ENCODE peak calls at places on chromosome 1, in seven cellular contexts. One of them, this sample, is unnamed.

GRCh38 chr1:166975361-166976129 is at the start of gene ILDR2:
- DNase-seq in CD8-positive, alpha-beta memory T cell: peak
- DNase-seq in Panc1: no peak
- DNase-seq in body of pancreas: peak
- DNase-seq in caudate nucleus: no peak
- DNase-seq in heart right ventricle: peak
- DNase-seq in A673: peak
- DNase-seq in this sample: no peak

GRCh38 chr1:35707253-35708178 is 11.2 kb downstream of the C1orf216 start:
- DNase-seq in CD8-positive, alpha-beta memory T cell: peak
- DNase-seq in Panc1: no peak
- DNase-seq in body of pancreas: peak
- DNase-seq in caudate nucleus: no peak
- DNase-seq in heart right ventricle: no peak
- DNase-seq in A673: peak
- DNase-seq in this sample: no peak

GRCh38 chr1:101312192-101312591 is 75.4 kb downstream of the S1PR1 start:
- DNase-seq in CD8-positive, alpha-beta memory T cell: no peak
- DNase-seq in Panc1: no peak
- DNase-seq in body of pancreas: no peak
- DNase-seq in caudate nucleus: no peak
- DNase-seq in heart right ventricle: no peak
- DNase-seq in A673: no peak
- DNase-seq in this sample: no peak

GRCh38 chr1:219660666-219661463 is 48.0 kb upstream of the ZC3H11B start:
- DNase-seq in CD8-positive, alpha-beta memory T cell: no peak
- DNase-seq in Panc1: peak
- DNase-seq in body of pancreas: peak
- DNase-seq in caudate nucleus: peak
- DNase-seq in heart right ventricle: peak
- DNase-seq in A673: peak
- DNase-seq in this sample: peak

GRCh38 chr1:42122408-42122807 is 30.8 kb upstream of the GUCA2B start:
- DNase-seq in CD8-positive, alpha-beta memory T cell: no peak
- DNase-seq in Panc1: no peak
- DNase-seq in body of pancreas: no peak
- DNase-seq in caudate nucleus: no peak
- DNase-seq in heart right ventricle: no peak
- DNase-seq in A673: no peak
- DNase-seq in this sample: no peak

GRCh38 chr1:211332036-211332616 is 5.5 kb downstream of the TRAF5 start:
- DNase-seq in CD8-positive, alpha-beta memory T cell: no peak
- DNase-seq in Panc1: no peak
- DNase-seq in body of pancreas: no peak
- DNase-seq in caudate nucleus: no peak
- DNase-seq in heart right ventricle: no peak
- DNase-seq in A673: no peak
- DNase-seq in this sample: no peak

GRCh38 chr1:65948609-65949229 is 156.0 kb downstream of the PDE4B start:
- DNase-seq in CD8-positive, alpha-beta memory T cell: no peak
- DNase-seq in Panc1: no peak
- DNase-seq in body of pancreas: no peak
- DNase-seq in caudate nucleus: no peak
- DNase-seq in heart right ventricle: no peak
- DNase-seq in A673: peak
- DNase-seq in this sample: no peak

GRCh38 chr1:173768827-173769226 is 54.0 kb downstream of the KLHL20 start:
- DNase-seq in CD8-positive, alpha-beta memory T cell: no peak
- DNase-seq in Panc1: no peak
- DNase-seq in body of pancreas: no peak
- DNase-seq in caudate nucleus: no peak
- DNase-seq in heart right ventricle: no peak
- DNase-seq in A673: no peak
- DNase-seq in this sample: no peak

GRCh38 chr1:51671527-51672325 is 54.8 kb downstream of the OSBPL9 start:
- DNase-seq in CD8-positive, alpha-beta memory T cell: no peak
- DNase-seq in Panc1: no peak
- DNase-seq in body of pancreas: no peak
- DNase-seq in caudate nucleus: no peak
- DNase-seq in heart right ventricle: no peak
- DNase-seq in A673: no peak
- DNase-seq in this sample: no peak

GRCh38 chr1:203590559-203590958 is 36.1 kb upstream of the ATP2B4 start:
- DNase-seq in CD8-positive, alpha-beta memory T cell: no peak
- DNase-seq in Panc1: no peak
- DNase-seq in body of pancreas: no peak
- DNase-seq in caudate nucleus: no peak
- DNase-seq in heart right ventricle: no peak
- DNase-seq in A673: no peak
- DNase-seq in this sample: no peak

GRCh38 chr1:12124693-12125421 is 41.9 kb upstream of the TNFRSF1B start:
- DNase-seq in CD8-positive, alpha-beta memory T cell: peak
- DNase-seq in Panc1: peak
- DNase-seq in body of pancreas: peak
- DNase-seq in caudate nucleus: no peak
- DNase-seq in heart right ventricle: peak
- DNase-seq in A673: peak
- DNase-seq in this sample: no peak

GRCh38 chr1:45945426-45945825 is 142.0 kb downstream of the MAST2 start:
- DNase-seq in CD8-positive, alpha-beta memory T cell: no peak
- DNase-seq in Panc1: no peak
- DNase-seq in body of pancreas: peak
- DNase-seq in caudate nucleus: no peak
- DNase-seq in heart right ventricle: no peak
- DNase-seq in A673: peak
- DNase-seq in this sample: no peak

GRCh38 chr1:62875676-62876075 is 91.7 kb downstream of the ATG4C start:
- DNase-seq in CD8-positive, alpha-beta memory T cell: no peak
- DNase-seq in Panc1: no peak
- DNase-seq in body of pancreas: no peak
- DNase-seq in caudate nucleus: no peak
- DNase-seq in heart right ventricle: no peak
- DNase-seq in A673: peak
- DNase-seq in this sample: no peak

GRCh38 chr1:164719676-164720075 is 160.7 kb downstream of the PBX1 start:
- DNase-seq in CD8-positive, alpha-beta memory T cell: no peak
- DNase-seq in Panc1: no peak
- DNase-seq in body of pancreas: peak
- DNase-seq in caudate nucleus: no peak
- DNase-seq in heart right ventricle: no peak
- DNase-seq in A673: no peak
- DNase-seq in this sample: no peak

GRCh38 chr1:164720329-164721036 is 161.5 kb downstream of the PBX1 start:
- DNase-seq in CD8-positive, alpha-beta memory T cell: no peak
- DNase-seq in Panc1: no peak
- DNase-seq in body of pancreas: no peak
- DNase-seq in caudate nucleus: no peak
- DNase-seq in heart right ventricle: no peak
- DNase-seq in A673: no peak
- DNase-seq in this sample: no peak

GRCh38 chr1:164723296-164723731 is 164.3 kb downstream of the PBX1 start:
- DNase-seq in CD8-positive, alpha-beta memory T cell: no peak
- DNase-seq in Panc1: no peak
- DNase-seq in body of pancreas: peak
- DNase-seq in caudate nucleus: no peak
- DNase-seq in heart right ventricle: no peak
- DNase-seq in A673: no peak
- DNase-seq in this sample: no peak

GRCh38 chr1:164718821-164719220 is 159.8 kb downstream of the PBX1 start:
- DNase-seq in CD8-positive, alpha-beta memory T cell: no peak
- DNase-seq in Panc1: no peak
- DNase-seq in body of pancreas: no peak
- DNase-seq in caudate nucleus: no peak
- DNase-seq in heart right ventricle: no peak
- DNase-seq in A673: no peak
- DNase-seq in this sample: no peak

DNA sequence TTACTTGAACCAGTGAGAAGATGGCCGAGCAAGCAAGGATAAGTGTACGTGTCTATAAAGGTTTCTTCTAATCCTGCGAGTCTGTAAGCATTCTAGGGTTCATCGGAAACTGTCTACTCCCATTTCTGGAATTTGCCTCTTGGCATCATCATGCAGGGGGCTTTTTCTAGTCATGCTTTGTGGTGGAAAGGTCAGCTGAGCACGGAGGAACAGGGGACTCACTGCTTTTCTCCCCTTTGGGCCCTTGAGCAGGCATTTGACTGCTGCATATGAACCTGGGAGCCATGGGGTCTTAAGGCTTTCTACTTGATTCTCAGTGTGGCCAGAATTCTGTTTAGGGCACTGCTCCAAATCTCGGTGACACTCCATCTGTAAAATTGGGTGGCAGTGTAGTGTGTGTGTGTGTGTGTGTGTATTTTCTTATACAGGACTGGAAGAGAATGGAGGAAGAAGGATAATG is 162.1 kb downstream of the PBX1 start:
- DNase-seq in CD8-positive, alpha-beta memory T cell: no peak
- DNase-seq in Panc1: no peak
- DNase-seq in body of pancreas: no peak
- DNase-seq in caudate nucleus: no peak
- DNase-seq in heart right ventricle: no peak
- DNase-seq in A673: no peak
- DNase-seq in this sample: no peak
- H3K27ac ChIP-seq in CD8-positive, alpha-beta memory T cell: no peak
- H3K27ac ChIP-seq in Panc1: no peak
- H3K27ac ChIP-seq in body of pancreas: peak
- H3K27ac ChIP-seq in caudate nucleus: no peak
- H3K27ac ChIP-seq in heart right ventricle: no peak
- H3K27ac ChIP-seq in A673: no peak
- H3K27ac ChIP-seq in this sample: no peak

GRCh38 chr1:230807551-230808267 is 60.5 kb downstream of the CAPN9 start:
- DNase-seq in CD8-positive, alpha-beta memory T cell: no peak
- DNase-seq in Panc1: no peak
- DNase-seq in body of pancreas: no peak
- DNase-seq in caudate nucleus: no peak
- DNase-seq in heart right ventricle: no peak
- DNase-seq in A673: no peak
- DNase-seq in this sample: no peak
- H3K27ac ChIP-seq in CD8-positive, alpha-beta memory T cell: no peak
- H3K27ac ChIP-seq in Panc1: no peak
- H3K27ac ChIP-seq in body of pancreas: peak
- H3K27ac ChIP-seq in caudate nucleus: peak
- H3K27ac ChIP-seq in heart right ventricle: peak
- H3K27ac ChIP-seq in A673: no peak
- H3K27ac ChIP-seq in this sample: peak

GRCh38 chr1:183443025-183443424 is 24.8 kb upstream of the NMNAT2 start:
- DNase-seq in CD8-positive, alpha-beta memory T cell: no peak
- DNase-seq in Panc1: no peak
- DNase-seq in body of pancreas: no peak
- DNase-seq in caudate nucleus: no peak
- DNase-seq in heart right ventricle: no peak
- DNase-seq in A673: no peak
- DNase-seq in this sample: no peak
- H3K27ac ChIP-seq in CD8-positive, alpha-beta memory T cell: no peak
- H3K27ac ChIP-seq in Panc1: no peak
- H3K27ac ChIP-seq in body of pancreas: no peak
- H3K27ac ChIP-seq in caudate nucleus: no peak
- H3K27ac ChIP-seq in heart right ventricle: no peak
- H3K27ac ChIP-seq in A673: no peak
- H3K27ac ChIP-seq in this sample: no peak

GRCh38 chr1:9294440-9294773 is 1.7 kb downstream of the SPSB1 start:
- DNase-seq in CD8-positive, alpha-beta memory T cell: no peak
- DNase-seq in Panc1: no peak
- DNase-seq in body of pancreas: peak
- DNase-seq in caudate nucleus: no peak
- DNase-seq in heart right ventricle: peak
- DNase-seq in A673: peak
- DNase-seq in this sample: no peak

GRCh38 chr1:9297831-9298230 is 5.1 kb downstream of the SPSB1 start:
- DNase-seq in CD8-positive, alpha-beta memory T cell: no peak
- DNase-seq in Panc1: no peak
- DNase-seq in body of pancreas: no peak
- DNase-seq in caudate nucleus: no peak
- DNase-seq in heart right ventricle: no peak
- DNase-seq in A673: no peak
- DNase-seq in this sample: no peak

GRCh38 chr1:9296850-9297249 is 4.2 kb downstream of the SPSB1 start:
- DNase-seq in CD8-positive, alpha-beta memory T cell: no peak
- DNase-seq in Panc1: no peak
- DNase-seq in body of pancreas: no peak
- DNase-seq in caudate nucleus: no peak
- DNase-seq in heart right ventricle: no peak
- DNase-seq in A673: no peak
- DNase-seq in this sample: no peak

GRCh38 chr1:9294910-9295636 is 2.4 kb downstream of the SPSB1 start:
- DNase-seq in CD8-positive, alpha-beta memory T cell: no peak
- DNase-seq in Panc1: no peak
- DNase-seq in body of pancreas: no peak
- DNase-seq in caudate nucleus: no peak
- DNase-seq in heart right ventricle: peak
- DNase-seq in A673: peak
- DNase-seq in this sample: no peak

DNA sequence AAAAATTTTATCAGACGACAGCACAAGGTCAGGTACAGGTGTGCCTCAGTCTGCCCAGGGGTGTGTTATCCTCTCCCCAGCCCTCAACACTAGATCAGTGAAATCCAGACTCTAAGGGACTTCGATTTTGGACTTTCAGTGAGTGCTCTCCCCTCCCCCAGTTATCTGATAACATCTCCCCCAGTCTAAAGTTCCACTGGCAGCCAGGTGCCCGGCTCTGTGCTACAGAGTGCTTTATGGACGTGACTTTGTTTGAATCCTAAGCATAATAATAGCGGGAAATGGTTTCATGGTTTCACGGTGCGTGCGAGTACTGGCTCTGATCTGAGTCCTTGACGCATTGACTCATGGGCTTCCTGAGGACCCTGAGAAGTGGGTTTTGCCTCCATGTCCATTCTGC is 3.2 kb downstream of the SPSB1 start:
- DNase-seq in CD8-positive, alpha-beta memory T cell: no peak
- DNase-seq in Panc1: no peak
- DNase-seq in body of pancreas: no peak
- DNase-seq in caudate nucleus: no peak
- DNase-seq in heart right ventricle: no peak
- DNase-seq in A673: no peak
- DNase-seq in this sample: no peak
- H3K27ac ChIP-seq in CD8-positive, alpha-beta memory T cell: no peak
- H3K27ac ChIP-seq in Panc1: peak
- H3K27ac ChIP-seq in body of pancreas: no peak
- H3K27ac ChIP-seq in caudate nucleus: no peak
- H3K27ac ChIP-seq in heart right ventricle: no peak
- H3K27ac ChIP-seq in A673: no peak
- H3K27ac ChIP-seq in this sample: no peak